ENCODE peak calls at places on chromosomes 3 and 15, in ten cellular contexts. L is thoracic aorta, E is RWPE1, I is left lung, H is mammary epithelial cell, T is upper lobe of right lung, J is A549, P is fibroblast of lung, G is heart left ventricle, W is colonic mucosa. D is an unnamed sample.
A peak's percentile ranks its signal among the peaks of the same experiment; 100 is the strongest.

GRCh38 chr15:66851226-66852063 is 149.4 kb downstream of the SMAD6 start:
- DNase-seq in E (peak; percentile 86), P (peak; percentile 65), I (peak; percentile 97), J (peak; percentile 92), L (peak; percentile 53), H (peak; percentile 28), T (peak; percentile 93), W (peak; percentile 87), G (peak; percentile 93), D (peak; percentile 96)

GRCh38 chr15:74616996-74617395 is 1.4 kb downstream of the CLK3 start:
- DNase-seq in L (no peak), I (no peak), P (peak; percentile 9), W (no peak), E (no peak), J (no peak), H (no peak), G (no peak), T (no peak), D (no peak)

GRCh38 chr15:72133211-72133610 is 15.0 kb downstream of the SENP8 start:
- DNase-seq in I (no peak), L (no peak), H (no peak), P (no peak), E (no peak), G (no peak), W (no peak), T (no peak), J (no peak), D (no peak)

GRCh38 chr3:71751602-71752001 is 2.1 kb upstream of the GPR27 start:
- DNase-seq in T (no peak), E (no peak), G (no peak), W (no peak), J (no peak), L (no peak), I (no peak), P (no peak), H (no peak), D (no peak)

GRCh38 chr15:57494575-57494974 is 97.1 kb upstream of the MYZAP start:
- DNase-seq in T (no peak), P (no peak), E (no peak), J (no peak), W (no peak), H (no peak), I (no peak), G (no peak), L (no peak), D (peak; percentile 32)

GRCh38 chr3:184289426-184289938 is 9.6 kb upstream of the PSMD2 start:
- DNase-seq in E (peak; percentile 68), J (peak; percentile 66), I (peak; percentile 82), G (no peak), L (no peak), H (peak; percentile 59), T (peak; percentile 68), W (peak; percentile 52), P (peak; percentile 19), D (peak; percentile 39)

GRCh38 chr15:45456212-45457106 is 66.1 kb downstream of the SLC30A4 start:
- DNase-seq in G (peak; percentile 57), L (peak; percentile 31), W (peak; percentile 78), I (peak; percentile 83), J (peak; percentile 92), E (peak; percentile 98), P (peak; percentile 100), T (no peak), H (peak; percentile 99), D (peak; percentile 49)

GRCh38 chr15:96802870-96803269 is 472.4 kb downstream of the NR2F2 start:
- DNase-seq in P (no peak), J (no peak), I (no peak), E (no peak), W (no peak), L (no peak), H (no peak), T (no peak), G (no peak), D (no peak)

GRCh38 chr3:10166213-10166604 is 1.5 kb downstream of the IRAK2 start:
- DNase-seq in G (no peak), L (no peak), P (no peak), H (no peak), J (no peak), T (no peak), E (no peak), I (no peak), W (no peak), D (no peak)

GRCh38 chr3:31275038-31275562 is 257.6 kb upstream of the STT3B start:
- DNase-seq in T (no peak), L (no peak), H (peak; percentile 39), I (no peak), J (peak; percentile 80), P (peak; percentile 86), E (peak; percentile 62), G (no peak), W (no peak), D (no peak)

GRCh38 chr15:75193272-75193671 is 8.4 kb upstream of the C15orf39 start:
- DNase-seq in I (no peak), G (peak; percentile 45), T (no peak), L (no peak), P (no peak), W (no peak), J (no peak), E (no peak), H (no peak), D (peak; percentile 26)

GRCh38 chr3:149010504-149010951 is 19.2 kb downstream of the GYG1 start:
- DNase-seq in T (no peak), H (no peak), P (peak; percentile 58), G (no peak), E (no peak), I (no peak), L (no peak), J (no peak), W (no peak), D (no peak)

GRCh38 chr3:135143474-135143873 is 348.4 kb downstream of the EPHB1 start:
- DNase-seq in W (no peak), P (no peak), I (no peak), L (no peak), H (no peak), J (no peak), E (no peak), G (no peak), T (no peak), D (no peak)

DNA sequence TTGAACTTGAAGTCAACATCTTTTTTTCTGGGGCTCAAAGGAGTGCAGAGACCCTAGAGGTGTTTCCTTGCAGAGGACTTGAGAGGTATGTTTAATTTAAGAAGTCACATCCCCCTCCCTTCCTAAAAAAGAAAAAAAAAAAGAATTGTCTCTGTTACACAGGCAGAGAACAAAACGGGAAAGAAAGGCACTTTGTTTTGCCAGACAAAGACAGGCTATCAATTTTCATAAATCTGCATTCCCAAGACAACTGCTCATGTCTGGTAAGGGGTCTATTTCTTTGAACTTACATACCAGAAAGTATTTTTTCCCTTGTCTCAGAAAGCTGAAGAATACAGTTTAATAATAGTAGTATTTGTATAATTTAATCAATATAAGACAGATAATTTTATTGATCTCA is 109.6 kb upstream of the PDZRN3 start:
- DNase-seq in T (no peak), G (no peak), P (peak; percentile 29), W (no peak), L (no peak), H (no peak), E (no peak), J (no peak), I (no peak), D (no peak)
- H3K27ac ChIP-seq in T (no peak overlapping the region), G (no peak overlapping the region), P (no peak overlapping the region), W (no peak overlapping the region), L (no peak overlapping the region), H (no peak overlapping the region), E (no peak overlapping the region), J (no peak overlapping the region), I (no peak overlapping the region), D (no peak overlapping the region)

GRCh38 chr3:175608351-175608750 is 749.2 kb downstream of the NAALADL2 start:
- DNase-seq in G (no peak), W (no peak), E (no peak), I (no peak), T (no peak), L (no peak), H (no peak), P (no peak), J (no peak), D (no peak)
- H3K27ac ChIP-seq in G (no peak overlapping the region), W (no peak overlapping the region), E (no peak overlapping the region), I (no peak overlapping the region), T (no peak overlapping the region), L (no peak overlapping the region), H (no peak overlapping the region), P (no peak overlapping the region), J (no peak overlapping the region), D (no peak overlapping the region)

DNA sequence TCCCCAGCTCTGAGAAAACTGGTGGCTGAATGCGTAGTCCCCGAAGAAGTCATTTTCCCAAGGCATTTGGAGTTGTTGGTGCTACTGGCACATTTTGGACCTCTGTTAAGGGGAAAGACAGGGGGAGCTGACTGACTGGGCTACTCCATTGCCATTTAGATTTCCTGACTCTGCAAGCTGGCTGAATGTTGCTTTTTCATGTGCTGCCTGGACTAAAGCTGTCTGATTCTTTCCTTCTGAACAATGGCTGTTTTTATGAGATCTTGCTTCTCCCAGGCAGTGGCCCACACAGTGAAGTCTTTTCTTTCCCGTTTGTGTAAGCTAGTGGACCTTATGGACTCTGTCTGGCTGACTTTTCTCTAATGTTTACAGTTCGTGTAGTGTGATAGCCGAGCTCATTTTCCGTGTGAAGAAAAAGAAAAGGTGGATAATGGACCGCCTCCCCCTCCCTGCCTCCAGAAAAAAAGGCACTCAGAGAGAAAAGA is 38.2 kb upstream of the TRAK1 start:
- DNase-seq in T (no peak), I (no peak), L (no peak), J (no peak), P (peak; percentile 24), W (no peak), G (no peak), H (no peak), E (no peak), D (no peak)
- H3K27ac ChIP-seq in T (peak overlapping the region; percentile 18), I (peak overlapping the region; percentile 76), L (peak overlapping the region; percentile 88), J (no peak overlapping the region), P (peak overlapping the region; percentile 81), W (peak overlapping the region; percentile 79), G (peak overlapping the region; percentile 80), H (no peak overlapping the region), E (peak overlapping the region; percentile 48), D (peak overlapping the region; percentile 90)

GRCh38 chr15:63234479-63234878 is 42.9 kb upstream of the APH1B start:
- DNase-seq in J (peak; percentile 72), H (peak; percentile 44), L (no peak), I (no peak), P (peak; percentile 80), W (peak; percentile 66), T (no peak), G (peak; percentile 55), E (no peak), D (peak; percentile 62)
- H3K27ac ChIP-seq in J (peak overlapping the region; percentile 70), H (peak overlapping the region; percentile 28), L (peak overlapping the region; percentile 65), I (peak overlapping the region; percentile 80), P (peak overlapping the region; percentile 82), W (peak overlapping the region; percentile 66), T (peak overlapping the region; percentile 60), G (peak overlapping the region; percentile 33), E (peak overlapping the region; percentile 71), D (peak overlapping the region; percentile 28)